ENCODE peak calls at places on chromosome 5, in five cellular contexts. One of them, this sample, is unnamed.

GRCh38 chr5:125896381-125896780 is 526.8 kb upstream of the GRAMD2B start:
- DNase-seq in Calu3: no peak
- DNase-seq in tibial artery: no peak
- DNase-seq in tibial nerve: no peak
- DNase-seq in nucleus accumbens: no peak
- DNase-seq in this sample: no peak

GRCh38 chr5:80101993-80102392 is 66.8 kb downstream of the THBS4 start:
- DNase-seq in Calu3: no peak
- DNase-seq in tibial artery: no peak
- DNase-seq in tibial nerve: no peak
- DNase-seq in nucleus accumbens: no peak
- DNase-seq in this sample: no peak

GRCh38 chr5:147017621-147018020 is 139.1 kb upstream of the PPP2R2B start:
- DNase-seq in Calu3: no peak
- DNase-seq in tibial artery: no peak
- DNase-seq in tibial nerve: no peak
- DNase-seq in nucleus accumbens: no peak
- DNase-seq in this sample: no peak

GRCh38 chr5:58462623-58463230 is 2.8 kb upstream of the PLK2 start:
- DNase-seq in Calu3: peak
- DNase-seq in tibial artery: peak
- DNase-seq in tibial nerve: peak
- DNase-seq in nucleus accumbens: peak
- DNase-seq in this sample: peak

GRCh38 chr5:105903069-105903468 is 1767.7 kb downstream of the EFNA5 start:
- DNase-seq in Calu3: no peak
- DNase-seq in tibial artery: no peak
- DNase-seq in tibial nerve: no peak
- DNase-seq in nucleus accumbens: no peak
- DNase-seq in this sample: no peak

GRCh38 chr5:133421394-133421793 is 190.9 kb downstream of the FSTL4 start:
- DNase-seq in Calu3: no peak
- DNase-seq in tibial artery: no peak
- DNase-seq in tibial nerve: no peak
- DNase-seq in nucleus accumbens: no peak
- DNase-seq in this sample: peak

GRCh38 chr5:135993248-135993893 is 35.4 kb upstream of the TGFBI start:
- DNase-seq in Calu3: no peak
- DNase-seq in tibial artery: no peak
- DNase-seq in tibial nerve: no peak
- DNase-seq in nucleus accumbens: no peak
- DNase-seq in this sample: no peak

GRCh38 chr5:156394642-156395393 is 67.9 kb downstream of the SGCD start:
- DNase-seq in Calu3: no peak
- DNase-seq in tibial artery: peak
- DNase-seq in tibial nerve: peak
- DNase-seq in nucleus accumbens: no peak
- DNase-seq in this sample: no peak

GRCh38 chr5:1012316-1012841 is 3.8 kb downstream of the NKD2 start:
- DNase-seq in Calu3: no peak
- DNase-seq in tibial artery: no peak
- DNase-seq in tibial nerve: no peak
- DNase-seq in nucleus accumbens: no peak
- DNase-seq in this sample: no peak

GRCh38 chr5:16615737-16616535 is 861 bp downstream of the RETREG1 start:
- DNase-seq in Calu3: no peak
- DNase-seq in tibial artery: no peak
- DNase-seq in tibial nerve: no peak
- DNase-seq in nucleus accumbens: no peak
- DNase-seq in this sample: no peak

GRCh38 chr5:93257616-93258015 is 323.4 kb downstream of the NR2F1-AS1 start:
- DNase-seq in Calu3: no peak
- DNase-seq in tibial artery: no peak
- DNase-seq in tibial nerve: no peak
- DNase-seq in nucleus accumbens: no peak
- DNase-seq in this sample: no peak

GRCh38 chr5:141651728-141652105 is 499 bp upstream of the FCHSD1 start:
- DNase-seq in Calu3: no peak
- DNase-seq in tibial artery: no peak
- DNase-seq in tibial nerve: no peak
- DNase-seq in nucleus accumbens: no peak
- DNase-seq in this sample: no peak

GRCh38 chr5:65742565-65743231 is 20.7 kb downstream of the NLN start:
- DNase-seq in Calu3: peak
- DNase-seq in tibial artery: no peak
- DNase-seq in tibial nerve: no peak
- DNase-seq in nucleus accumbens: no peak
- DNase-seq in this sample: peak

GRCh38 chr5:117149312-117149711 is 574.7 kb upstream of the SEMA6A start:
- DNase-seq in Calu3: no peak
- DNase-seq in tibial artery: no peak
- DNase-seq in tibial nerve: no peak
- DNase-seq in nucleus accumbens: no peak
- DNase-seq in this sample: no peak

GRCh38 chr5:23730023-23730422 is 222.6 kb downstream of the PRDM9 start:
- DNase-seq in Calu3: no peak
- DNase-seq in tibial artery: no peak
- DNase-seq in tibial nerve: no peak
- DNase-seq in nucleus accumbens: no peak
- DNase-seq in this sample: no peak

GRCh38 chr5:62732677-62733121 is 154.1 kb downstream of the LRRC70 start:
- DNase-seq in Calu3: no peak
- DNase-seq in tibial artery: no peak
- DNase-seq in tibial nerve: peak
- DNase-seq in nucleus accumbens: no peak
- DNase-seq in this sample: no peak

GRCh38 chr5:142717582-142718215 is 31.8 kb upstream of the FGF1 start:
- DNase-seq in Calu3: peak
- DNase-seq in tibial artery: no peak
- DNase-seq in tibial nerve: peak
- DNase-seq in nucleus accumbens: peak
- DNase-seq in this sample: peak

GRCh38 chr5:151157426-151158286 is at the start of gene ANXA6:
- DNase-seq in Calu3: peak
- DNase-seq in tibial artery: peak
- DNase-seq in tibial nerve: peak
- DNase-seq in nucleus accumbens: peak
- DNase-seq in this sample: peak

GRCh38 chr5:170570492-170570891 is 66.7 kb downstream of the KCNIP1 start:
- DNase-seq in Calu3: peak
- DNase-seq in tibial artery: no peak
- DNase-seq in tibial nerve: no peak
- DNase-seq in nucleus accumbens: no peak
- DNase-seq in this sample: no peak

GRCh38 chr5:6686916-6687409 is 26.3 kb upstream of the TENT4A start:
- DNase-seq in Calu3: no peak
- DNase-seq in tibial artery: no peak
- DNase-seq in tibial nerve: peak
- DNase-seq in nucleus accumbens: no peak
- DNase-seq in this sample: peak

GRCh38 chr5:61409568-61409967 is 77.5 kb downstream of the ZSWIM6 start:
- DNase-seq in Calu3: peak
- DNase-seq in tibial artery: no peak
- DNase-seq in tibial nerve: no peak
- DNase-seq in nucleus accumbens: no peak
- DNase-seq in this sample: peak